ENCODE peak calls at places on chromosomes 7 and 10, in four cellular contexts. One of them, this sample, is unnamed. For H3K4me1, the result is how much of the 10 kb centered on the place peaks cover.

GRCh38 chr10:47029181-47029971 is 118.1 kb downstream of the PTPN20 start:
- DNase-seq in stomach: peak
- DNase-seq in lower lobe of right lung: no peak
- DNase-seq in sigmoid colon: peak
- DNase-seq in this sample: peak

GRCh38 chr7:55912748-55913158 is 25.5 kb downstream of the ZNF713 start:
- DNase-seq in stomach: no peak
- DNase-seq in lower lobe of right lung: no peak
- DNase-seq in sigmoid colon: no peak
- DNase-seq in this sample: no peak

GRCh38 chr7:48298779-48299178 is 127.5 kb downstream of the ABCA13 start:
- DNase-seq in stomach: no peak
- DNase-seq in lower lobe of right lung: no peak
- DNase-seq in sigmoid colon: no peak
- DNase-seq in this sample: no peak

GRCh38 chr10:1162481-1163203 is 106.5 kb downstream of the WDR37 start:
- DNase-seq in stomach: peak
- DNase-seq in lower lobe of right lung: no peak
- DNase-seq in sigmoid colon: peak
- DNase-seq in this sample: no peak

GRCh38 chr10:68826764-68827591 is at the start of gene STOX1:
- DNase-seq in stomach: peak
- DNase-seq in lower lobe of right lung: peak
- DNase-seq in sigmoid colon: peak
- DNase-seq in this sample: peak

GRCh38 chr7:5043661-5044060 is 2.0 kb upstream of the RBAK start:
- DNase-seq in stomach: no peak
- DNase-seq in lower lobe of right lung: no peak
- DNase-seq in sigmoid colon: no peak
- DNase-seq in this sample: no peak

GRCh38 chr7:45178241-45179225 is 20.9 kb downstream of the RAMP3 start:
- DNase-seq in stomach: no peak
- DNase-seq in lower lobe of right lung: peak
- DNase-seq in sigmoid colon: peak
- DNase-seq in this sample: peak

GRCh38 chr7:104445393-104445792 is 117.0 kb downstream of the LHFPL3 start:
- DNase-seq in stomach: no peak
- DNase-seq in lower lobe of right lung: no peak
- DNase-seq in sigmoid colon: no peak
- DNase-seq in this sample: no peak

GRCh38 chr7:145064114-145064513 is 228.3 kb upstream of the TPK1 start:
- DNase-seq in stomach: no peak
- DNase-seq in lower lobe of right lung: no peak
- DNase-seq in sigmoid colon: no peak
- DNase-seq in this sample: no peak

DNA sequence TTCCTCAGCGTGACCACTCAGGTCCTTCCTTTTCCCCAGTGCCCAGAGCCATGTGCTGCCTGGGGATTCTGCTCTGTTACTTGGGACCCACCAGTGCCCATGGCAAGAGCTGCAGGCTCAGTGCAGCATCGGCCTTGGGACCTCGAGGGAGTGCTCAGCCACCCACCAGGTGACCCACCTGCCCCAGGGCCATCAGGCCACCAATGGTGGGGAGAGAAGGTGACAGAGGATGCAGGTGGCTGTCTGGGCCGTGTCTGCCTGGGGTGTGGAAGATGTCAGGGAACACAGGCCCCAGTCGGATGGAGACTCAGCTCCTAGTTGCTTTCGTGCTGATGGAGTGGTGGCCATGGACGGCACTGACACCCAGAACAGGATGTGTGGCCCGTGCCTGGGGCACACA is 104.7 kb upstream of the FAM20C start:
- DNase-seq in stomach: no peak
- DNase-seq in lower lobe of right lung: no peak
- DNase-seq in sigmoid colon: peak
- DNase-seq in this sample: no peak
- H3K4me1 ChIP-seq in stomach: under half
- H3K4me1 ChIP-seq in lower lobe of right lung: under half
- H3K4me1 ChIP-seq in sigmoid colon: half or more
- H3K4me1 ChIP-seq in this sample: under half

GRCh38 chr7:13007331-13007730 is 319.9 kb downstream of the ARL4A start:
- DNase-seq in stomach: no peak
- DNase-seq in lower lobe of right lung: no peak
- DNase-seq in sigmoid colon: no peak
- DNase-seq in this sample: no peak
- TF ChIP-seq CTCF in stomach: no peak
- TF ChIP-seq CTCF in lower lobe of right lung: no peak
- TF ChIP-seq CTCF in sigmoid colon: no peak
- TF ChIP-seq CTCF in this sample: no peak

DNA sequence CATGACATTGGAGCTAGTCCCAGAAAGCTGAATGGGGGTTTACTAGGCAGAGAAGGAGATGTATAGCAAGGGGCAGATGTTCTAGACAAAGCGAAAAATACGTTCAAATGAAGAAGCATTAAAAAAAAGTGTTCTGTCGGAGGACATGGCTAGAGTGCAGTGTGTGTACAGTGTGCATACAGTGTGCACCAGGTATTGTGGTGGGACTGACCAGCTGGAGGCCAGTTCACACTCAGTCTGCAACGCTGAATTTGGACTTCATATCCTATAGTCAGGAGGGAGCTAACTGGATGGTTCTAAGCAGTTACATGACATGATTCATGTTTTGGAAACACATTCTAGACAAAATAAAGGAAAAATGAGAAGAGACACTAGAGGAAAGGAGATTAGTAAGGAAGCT is 8.8 kb downstream of the BBIP1 start:
- DNase-seq in stomach: no peak
- DNase-seq in lower lobe of right lung: no peak
- DNase-seq in sigmoid colon: no peak
- DNase-seq in this sample: no peak
- H3K4me3 ChIP-seq in stomach: no peak
- H3K4me3 ChIP-seq in lower lobe of right lung: no peak
- H3K4me3 ChIP-seq in sigmoid colon: no peak
- H3K4me3 ChIP-seq in this sample: no peak

DNA sequence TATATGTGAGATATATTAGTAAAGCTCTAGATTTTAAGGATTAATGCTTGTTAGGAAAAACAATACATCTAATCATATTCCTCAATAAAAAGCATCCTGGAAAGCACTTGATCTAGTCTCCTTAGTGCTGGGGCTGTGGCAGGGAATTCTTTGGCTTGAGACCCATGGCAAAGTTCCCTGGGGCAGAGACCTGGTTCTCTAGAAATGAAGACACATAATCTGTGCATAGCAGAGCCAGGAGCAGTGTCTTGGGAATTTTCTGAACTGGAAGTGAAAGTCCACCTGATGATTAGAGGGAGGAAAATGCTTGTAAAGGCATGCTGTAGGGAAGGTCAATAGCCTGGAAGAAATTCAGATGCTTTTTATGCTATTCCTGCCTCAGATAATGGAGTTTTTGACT is 247.3 kb downstream of the CDK14 start:
- DNase-seq in stomach: no peak
- DNase-seq in lower lobe of right lung: no peak
- DNase-seq in sigmoid colon: no peak
- DNase-seq in this sample: no peak
- H3K4me1 ChIP-seq in stomach: under half
- H3K4me1 ChIP-seq in lower lobe of right lung: under half
- H3K4me1 ChIP-seq in sigmoid colon: under half
- H3K4me1 ChIP-seq in this sample: under half

GRCh38 chr10:76582536-76582935 is 1055.1 kb downstream of the KCNMA1 start:
- DNase-seq in stomach: no peak
- DNase-seq in lower lobe of right lung: no peak
- DNase-seq in sigmoid colon: no peak
- DNase-seq in this sample: no peak
- TF ChIP-seq CTCF in stomach: no peak
- TF ChIP-seq CTCF in lower lobe of right lung: no peak
- TF ChIP-seq CTCF in sigmoid colon: no peak
- TF ChIP-seq CTCF in this sample: no peak

GRCh38 chr10:15451137-15452094 is 80.3 kb upstream of the FAM171A1 start:
- DNase-seq in stomach: no peak
- DNase-seq in lower lobe of right lung: no peak
- DNase-seq in sigmoid colon: no peak
- DNase-seq in this sample: no peak

GRCh38 chr10:15452545-15452944 is 81.5 kb upstream of the FAM171A1 start:
- DNase-seq in stomach: no peak
- DNase-seq in lower lobe of right lung: no peak
- DNase-seq in sigmoid colon: no peak
- DNase-seq in this sample: no peak

GRCh38 chr10:15453462-15453861 is 82.4 kb upstream of the FAM171A1 start:
- DNase-seq in stomach: no peak
- DNase-seq in lower lobe of right lung: no peak
- DNase-seq in sigmoid colon: no peak
- DNase-seq in this sample: no peak

GRCh38 chr10:15455456-15455855 is 84.4 kb upstream of the FAM171A1 start:
- DNase-seq in stomach: no peak
- DNase-seq in lower lobe of right lung: no peak
- DNase-seq in sigmoid colon: no peak
- DNase-seq in this sample: no peak

GRCh38 chr10:15453921-15454320 is 82.8 kb upstream of the FAM171A1 start:
- DNase-seq in stomach: no peak
- DNase-seq in lower lobe of right lung: no peak
- DNase-seq in sigmoid colon: no peak
- DNase-seq in this sample: no peak
- H3K4me3 ChIP-seq in stomach: no peak
- H3K4me3 ChIP-seq in lower lobe of right lung: no peak
- H3K4me3 ChIP-seq in sigmoid colon: no peak
- H3K4me3 ChIP-seq in this sample: no peak

DNA sequence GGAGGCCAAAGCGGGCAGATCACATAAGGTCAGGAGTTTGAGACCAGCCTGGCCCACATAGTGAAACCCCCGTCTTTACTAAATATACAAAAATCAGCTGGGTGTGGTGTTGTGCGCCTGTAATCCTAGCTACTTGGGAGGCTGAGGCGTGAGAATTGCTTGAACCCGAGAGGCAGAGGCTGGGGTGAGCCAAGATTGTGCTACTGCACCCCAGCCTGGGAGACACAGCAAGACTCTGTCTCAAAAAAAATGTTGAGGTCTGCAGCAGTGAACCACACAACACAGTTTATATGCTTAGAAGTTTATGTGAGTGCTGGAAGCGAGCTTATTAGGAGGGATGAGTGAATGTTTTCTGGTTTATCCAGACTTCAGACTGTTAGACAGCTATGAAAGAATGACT is 10.4 kb downstream of the LHPP start:
- DNase-seq in stomach: no peak
- DNase-seq in lower lobe of right lung: no peak
- DNase-seq in sigmoid colon: no peak
- DNase-seq in this sample: no peak
- H3K4me1 ChIP-seq in stomach: under half
- H3K4me1 ChIP-seq in lower lobe of right lung: under half
- H3K4me1 ChIP-seq in sigmoid colon: under half
- H3K4me1 ChIP-seq in this sample: under half